ENCODE peak calls at places on chromosome 15, in ten cellular contexts. J, I, A, T, K, G, U, Y, N and S are unnamed samples.

GRCh38 chr15:85607842-85608241 is 186.9 kb downstream of the KLHL25 start:
- DNase-seq in J (no peak), I (peak; percentile 81), A (no peak), T (no peak), K (no peak), G (peak; percentile 92), U (no peak), Y (no peak), N (no peak), S (no peak)

GRCh38 chr15:94040523-94041248 is 190.7 kb upstream of the MCTP2 start:
- DNase-seq in J (no peak), I (no peak), A (no peak), T (no peak), K (no peak), G (no peak), U (no peak), Y (no peak), N (no peak), S (no peak)

GRCh38 chr15:99476413-99477222 is 89.2 kb upstream of the MEF2A start:
- DNase-seq in J (no peak), I (peak; percentile 97), A (no peak), T (no peak), K (no peak), G (peak; percentile 99), U (no peak), Y (no peak), N (peak; percentile 40), S (peak; percentile 60)

GRCh38 chr15:101049282-101049681 is 130.1 kb downstream of the LRRK1 start:
- DNase-seq in J (no peak), I (no peak), A (peak; percentile 25), T (no peak), K (no peak), G (no peak), U (no peak), Y (peak; percentile 11), N (peak; percentile 1), S (peak; percentile 11)

GRCh38 chr15:78950906-78951840 is 6.3 kb upstream of the CTSH start:
- DNase-seq in J (no peak), I (peak; percentile 71), A (no peak), T (no peak), K (no peak), G (no peak), U (no peak), Y (no peak), N (peak; percentile 53), S (no peak)

GRCh38 chr15:65954289-65954741 is 85.0 kb downstream of the RAB11A start:
- DNase-seq in J (no peak), I (peak; percentile 74), A (peak; percentile 93), T (no peak), K (peak; percentile 22), G (peak; percentile 52), U (no peak), Y (no peak), N (no peak), S (no peak)

GRCh38 chr15:68843425-68844311 is 23.0 kb upstream of the ANP32A start:
- DNase-seq in J (no peak), I (peak; percentile 27), A (peak; percentile 69), T (no peak), K (peak; percentile 47), G (peak; percentile 29), U (no peak), Y (peak; percentile 63), N (no peak), S (peak; percentile 26)

GRCh38 chr15:94387854-94388441 is 156.6 kb downstream of the MCTP2 start:
- DNase-seq in J (no peak), I (no peak), A (no peak), T (no peak), K (no peak), G (no peak), U (no peak), Y (no peak), N (no peak), S (peak; percentile 19)

GRCh38 chr15:88920186-88920891 is 7.2 kb upstream of the MFGE8 start:
- DNase-seq in J (no peak), I (no peak), A (no peak), T (no peak), K (no peak), G (peak; percentile 89), U (no peak), Y (no peak), N (no peak), S (no peak)

GRCh38 chr15:62327386-62327785 is 162.3 kb upstream of the C2CD4B start:
- DNase-seq in J (no peak), I (no peak), A (no peak), T (no peak), K (no peak), G (no peak), U (no peak), Y (no peak), N (no peak), S (no peak)

GRCh38 chr15:62325597-62325996 is 160.5 kb upstream of the C2CD4B start:
- DNase-seq in J (no peak), I (no peak), A (no peak), T (no peak), K (no peak), G (no peak), U (no peak), Y (no peak), N (no peak), S (no peak)

GRCh38 chr15:62324382-62324781 is 159.3 kb upstream of the C2CD4B start:
- DNase-seq in J (no peak), I (no peak), A (no peak), T (no peak), K (no peak), G (no peak), U (no peak), Y (no peak), N (no peak), S (no peak)

GRCh38 chr15:62323353-62323752 is 158.3 kb upstream of the C2CD4B start:
- DNase-seq in J (no peak), I (no peak), A (peak; percentile 41), T (no peak), K (no peak), G (no peak), U (no peak), Y (no peak), N (no peak), S (no peak)

DNA sequence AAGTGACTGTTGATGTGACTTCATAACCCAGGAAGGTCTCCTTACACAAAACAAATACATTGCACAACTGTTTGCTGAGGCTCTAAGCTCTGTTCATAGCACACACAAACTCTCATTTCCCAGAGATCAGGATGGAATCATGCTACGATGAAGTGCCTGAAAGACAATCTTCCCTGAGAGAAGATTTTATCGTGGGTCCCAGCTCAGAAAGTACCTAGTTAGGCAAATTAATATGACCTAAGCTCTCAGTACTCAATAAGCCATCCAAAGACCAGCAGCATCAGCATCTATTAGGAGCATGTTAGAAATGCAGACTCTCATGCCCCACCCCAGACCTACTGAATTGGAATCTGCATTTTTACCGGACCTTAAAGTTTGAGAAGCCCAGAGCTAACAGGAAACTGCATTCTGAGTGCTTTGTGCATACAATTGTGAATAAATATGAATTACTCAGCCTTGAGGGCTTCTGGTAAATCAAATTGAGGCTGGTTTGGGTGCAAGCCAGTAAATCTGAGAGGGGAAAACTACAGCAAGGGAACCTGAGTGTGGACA is 161.5 kb upstream of the C2CD4B start:
- DNase-seq in J (no peak), I (no peak), A (no peak), T (no peak), K (no peak), G (no peak), U (no peak), Y (no peak), N (no peak), S (no peak)
- TF ChIP-seq CTCF in J (no peak), I (no peak), A (no peak), T (no peak), K (no peak), G (no peak), U (no peak), Y (no peak), N (no peak), S (no peak)

GRCh38 chr15:64351265-64351664 is 4.7 kb downstream of the CSNK1G1 start:
- DNase-seq in J (no peak), I (peak; percentile 22), A (no peak), T (no peak), K (peak; percentile 14), G (peak; percentile 17), U (no peak), Y (no peak), N (no peak), S (no peak)

GRCh38 chr15:64361259-64361658 is 5.3 kb upstream of the CSNK1G1 start:
- DNase-seq in J (no peak), I (no peak), A (no peak), T (no peak), K (no peak), G (no peak), U (no peak), Y (no peak), N (no peak), S (no peak)

GRCh38 chr15:64354683-64355558 is 1.1 kb downstream of the CSNK1G1 start:
- DNase-seq in J (no peak), I (no peak), A (no peak), T (no peak), K (peak; percentile 29), G (no peak), U (no peak), Y (no peak), N (no peak), S (no peak)

GRCh38 chr15:64355559-64356442 is at the start of gene CSNK1G1:
- DNase-seq in J (peak; percentile 84), I (peak; percentile 99), A (peak; percentile 98), T (peak; percentile 93), K (peak; percentile 99), G (peak; percentile 98), U (peak; percentile 89), Y (peak; percentile 97), N (peak; percentile 94), S (peak; percentile 84)

GRCh38 chr15:64356443-64357040 is 569 bp upstream of the CSNK1G1 start:
- DNase-seq in J (no peak), I (peak; percentile 96), A (no peak), T (no peak), K (peak; percentile 95), G (peak; percentile 96), U (no peak), Y (no peak), N (peak; percentile 81), S (no peak)
- TF ChIP-seq CTCF in J (peak; percentile 34), I (peak; percentile 46), A (peak; percentile 44), T (peak; percentile 37), K (peak; percentile 61), G (peak; percentile 26), U (peak; percentile 25), Y (peak; percentile 38), N (no peak), S (no peak)

GRCh38 chr15:70259640-70260066 is 161.9 kb upstream of the TLE3 start:
- DNase-seq in J (no peak), I (peak; percentile 19), A (peak; percentile 64), T (no peak), K (no peak), G (no peak), U (no peak), Y (no peak), N (peak; percentile 59), S (no peak)
- TF ChIP-seq CTCF in J (no peak), I (no peak), A (peak; percentile 62), T (no peak), K (peak; percentile 40), G (no peak), U (peak; percentile 29), Y (no peak), N (peak; percentile 59), S (no peak)

DNA sequence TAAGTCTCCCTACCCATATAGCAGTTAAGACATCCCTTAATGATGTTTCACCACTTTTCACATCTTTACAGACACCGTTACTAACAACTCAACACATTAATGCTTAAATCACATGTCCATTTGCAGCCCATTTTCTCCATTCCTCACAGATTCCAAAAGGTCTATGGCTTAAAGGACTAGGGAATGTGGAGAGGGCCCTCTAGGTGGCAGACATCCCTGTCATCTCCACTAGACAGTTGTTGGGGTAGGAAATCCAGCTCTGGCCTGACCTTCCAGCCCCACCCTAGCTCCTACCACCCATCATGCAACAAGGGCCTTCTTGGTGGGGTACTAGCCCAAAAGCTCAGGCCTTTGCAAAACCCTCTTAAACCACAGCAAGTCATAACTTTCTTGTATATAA is 25.2 kb downstream of the CPEB1 start:
- DNase-seq in J (no peak), I (no peak), A (peak; percentile 36), T (no peak), K (peak; percentile 4), G (no peak), U (no peak), Y (no peak), N (peak; percentile 18), S (no peak)
- TF ChIP-seq CTCF in J (no peak), I (no peak), A (peak; percentile 56), T (no peak), K (peak; percentile 21), G (no peak), U (no peak), Y (no peak), N (peak; percentile 62), S (no peak)